ENCODE peak calls at places on chromosomes 13 and 19, in eight cellular contexts. J is heart right ventricle; M is mucosa of descending colon; F is NCI-H1930; O is CD8-positive, alpha-beta memory T cell; W is NCI-H146; T is Calu3; C is astrocyte of the spinal cord. P is an unnamed sample.

GRCh38 chr19:57888494-57889231 is at the start of gene ZNF814:
- DNase-seq in M (peak), W (no peak), T (no peak), F (peak), C (peak), O (peak), J (peak), P (peak)

GRCh38 chr13:39527961-39528720 is 74.9 kb downstream of the LHFPL6 start:
- DNase-seq in W (no peak), M (no peak), F (no peak), T (no peak), O (no peak), J (no peak), C (peak), P (no peak)

GRCh38 chr19:46493236-46494114 is 2.2 kb downstream of the PNMA8B start:
- DNase-seq in T (no peak), W (no peak), O (no peak), J (peak), M (no peak), C (no peak), F (no peak), P (peak)

GRCh38 chr19:45677351-45678230 is 9.6 kb downstream of the GIPR start:
- DNase-seq in F (peak), W (peak), C (peak), T (peak), O (peak), J (peak), M (peak), P (peak)

GRCh38 chr19:43651758-43652545 is 12.3 kb upstream of the CADM4 start:
- DNase-seq in J (peak), W (peak), O (peak), C (peak), F (peak), T (peak), M (peak), P (no peak)

GRCh38 chr19:38251564-38252051 is 4.6 kb downstream of the PPP1R14A start:
- DNase-seq in M (no peak), C (no peak), W (no peak), J (peak), F (no peak), T (no peak), O (no peak), P (no peak)

GRCh38 chr19:10748924-10749434 is 31.1 kb downstream of the DNM2 start:
- DNase-seq in F (no peak), O (no peak), W (no peak), J (peak), T (peak), M (peak), C (no peak), P (no peak)

GRCh38 chr19:15195381-15195964 is 5.3 kb downstream of the NOTCH3 start:
- DNase-seq in C (peak), T (peak), F (no peak), W (peak), O (no peak), M (peak), J (peak), P (no peak)

GRCh38 chr13:46035066-46035465 is 17.5 kb downstream of the ZC3H13 start:
- DNase-seq in F (no peak), T (no peak), W (peak), C (no peak), O (no peak), M (no peak), J (no peak), P (no peak)

GRCh38 chr19:34411216-34411615 is 7.0 kb downstream of the PDCD2L start:
- DNase-seq in J (no peak), F (no peak), W (no peak), C (no peak), O (no peak), T (no peak), M (no peak), P (no peak)

GRCh38 chr19:55391191-55391670 is 5.5 kb downstream of the RPL28 start:
- DNase-seq in T (no peak), J (no peak), M (no peak), O (no peak), W (no peak), F (no peak), C (no peak), P (no peak)

GRCh38 chr19:33720691-33721682 is 75.7 kb upstream of the KCTD15 start:
- DNase-seq in C (no peak), M (no peak), O (no peak), J (no peak), F (no peak), T (no peak), W (no peak), P (no peak)

GRCh38 chr13:30021611-30022010 is 171.2 kb upstream of the UBL3 start:
- DNase-seq in J (no peak), F (no peak), O (no peak), C (no peak), M (no peak), W (no peak), T (no peak), P (no peak)

GRCh38 chr13:30255696-30256095 is 51.7 kb downstream of the KATNAL1 start:
- DNase-seq in W (no peak), F (no peak), J (no peak), C (no peak), O (no peak), T (no peak), M (no peak), P (no peak)

GRCh38 chr13:114263590-114263989 is 17.8 kb upstream of the UPF3A start:
- DNase-seq in F (no peak), M (no peak), C (no peak), T (no peak), O (peak), W (no peak), J (no peak), P (peak)

GRCh38 chr19:56751078-56751489 is 79.5 kb upstream of the ZNF835 start:
- DNase-seq in F (no peak), T (no peak), W (no peak), O (no peak), M (no peak), C (no peak), J (no peak), P (no peak)

GRCh38 chr13:110497003-110497402 is 64.5 kb downstream of the RAB20 start:
- DNase-seq in M (no peak), O (no peak), C (no peak), F (no peak), J (no peak), T (no peak), W (no peak), P (no peak)

GRCh38 chr13:29509999-29510586 is 85.4 kb downstream of the SLC7A1 start:
- DNase-seq in W (no peak), T (no peak), F (no peak), J (no peak), M (no peak), C (peak), O (no peak), P (no peak)

GRCh38 chr19:19488875-19489690 is 26.3 kb downstream of the TSSK6 start:
- DNase-seq in T (peak), J (peak), F (no peak), O (peak), M (peak), W (peak), C (peak), P (peak)

GRCh38 chr13:30376426-30377311 is 45.6 kb upstream of the UBE2L5 start:
- DNase-seq in J (no peak), O (peak), F (no peak), W (no peak), T (peak), C (no peak), M (peak), P (peak)

GRCh38 chr19:38142176-38143035 is 81.6 kb downstream of the DPF1 start:
- DNase-seq in O (no peak), F (peak), M (peak), W (peak), J (peak), C (peak), T (peak), P (peak)

GRCh38 chr13:102580552-102581169 is 16.1 kb upstream of the TPP2 start:
- DNase-seq in O (no peak), T (no peak), C (peak), J (no peak), W (peak), M (no peak), F (peak), P (peak)

GRCh38 chr19:2255982-2256685 is at the start of gene JSRP1:
- DNase-seq in J (no peak), F (no peak), T (no peak), O (no peak), M (no peak), W (peak), C (no peak), P (no peak)

GRCh38 chr19:46616631-46617322 is 8.1 kb downstream of the PTGIR start:
- DNase-seq in T (peak), C (peak), F (peak), W (peak), J (peak), M (peak), O (no peak), P (no peak)

GRCh38 chr19:56174086-56174485 is 1.7 kb upstream of the GALP start:
- DNase-seq in T (no peak), W (no peak), J (no peak), O (no peak), C (no peak), M (no peak), F (no peak), P (no peak)

GRCh38 chr19:49809155-49809986 is 3.7 kb downstream of the FUZ start:
- DNase-seq in M (peak), T (no peak), O (peak), F (no peak), J (peak), W (no peak), C (peak), P (peak)

GRCh38 chr13:99984463-99985242 is 3.1 kb downstream of the ZIC2 start:
- DNase-seq in W (peak), C (peak), F (no peak), O (no peak), M (peak), T (no peak), J (no peak), P (no peak)

GRCh38 chr19:44905437-44906160 is at the start of gene APOE:
- DNase-seq in J (no peak), C (no peak), M (no peak), O (no peak), F (no peak), W (no peak), T (no peak), P (no peak)

GRCh38 chr13:49527123-49527522 is 31.4 kb downstream of the PHF11 start:
- DNase-seq in O (no peak), T (no peak), C (no peak), W (no peak), M (no peak), F (no peak), J (peak), P (no peak)

GRCh38 chr19:45682117-45682516 is 9.6 kb downstream of the SNRPD2 start:
- DNase-seq in J (no peak), F (no peak), W (no peak), C (no peak), M (no peak), T (no peak), O (no peak), P (no peak)

GRCh38 chr13:67366533-67366932 is 136.4 kb upstream of the PCDH9 start:
- DNase-seq in J (no peak), W (no peak), C (peak), O (no peak), T (no peak), F (no peak), M (no peak), P (no peak)

GRCh38 chr19:33373701-33374405 is at the start of gene CEBPG:
- DNase-seq in C (peak), W (peak), F (peak), O (peak), J (peak), T (peak), M (peak), P (peak)

GRCh38 chr13:98752111-98752941 is at the start of gene SLC15A1:
- DNase-seq in M (peak), F (no peak), W (peak), O (no peak), C (no peak), J (no peak), T (peak), P (no peak)